ENCODE peak calls at places on chromosomes 13 and 19, in four cellular contexts. R is stimulated activated CD8-positive, alpha-beta memory T cell treated with anti-CD3 and anti-CD28 coated beads, Interleukin-2, amount 100 ng/mL, for 1 hour; L is effector CD4-positive, alpha-beta T cell; S is GM23338. N is an unnamed sample.

GRCh38 chr19:18895828-18896341 is at the start of gene CERS1:
- DNase-seq in S (peak), R (no peak), L (no peak), N (peak)

GRCh38 chr19:38974599-38975213 is 836 bp downstream of the FBXO17 start:
- DNase-seq in S (no peak), L (no peak), R (no peak), N (no peak)

GRCh38 chr13:47803131-47803530 is 197.9 kb downstream of the SUCLA2 start:
- DNase-seq in R (no peak), S (no peak), L (no peak), N (no peak)

GRCh38 chr19:53772943-53773342 is 51.2 kb downstream of the NLRP12 start:
- DNase-seq in S (peak), R (no peak), L (peak), N (peak)

GRCh38 chr13:44397766-44398223 is 24.2 kb downstream of the SERP2 start:
- DNase-seq in R (no peak), L (no peak), S (no peak), N (no peak)

GRCh38 chr13:24605923-24606372 is 74.3 kb upstream of the ATP12A start:
- DNase-seq in R (no peak), S (peak), L (no peak), N (no peak)

GRCh38 chr19:38173324-38174041 is 50.5 kb downstream of the DPF1 start:
- DNase-seq in L (no peak), S (no peak), R (no peak), N (no peak)

GRCh38 chr13:46515793-46516192 is 37.2 kb upstream of the LRCH1 start:
- DNase-seq in S (no peak), L (no peak), R (no peak), N (no peak)

GRCh38 chr13:65789815-65790214 is 1440.3 kb downstream of the PCDH9 start:
- DNase-seq in S (no peak), R (no peak), L (no peak), N (no peak)

GRCh38 chr13:49711218-49711863 is 20.1 kb upstream of the EBPL start:
- DNase-seq in L (no peak), S (no peak), R (no peak), N (no peak)

GRCh38 chr13:42615691-42616090 is 41.7 kb downstream of the TNFSF11 start:
- DNase-seq in S (no peak), R (no peak), L (no peak), N (no peak)

GRCh38 chr13:43127827-43128226 is 104.4 kb downstream of the DNAJC15 start:
- DNase-seq in R (no peak), S (no peak), L (no peak), N (no peak)

GRCh38 chr19:10872551-10873107 is 1.3 kb downstream of the CARM1 start:
- DNase-seq in L (no peak), S (no peak), R (no peak), N (no peak)

GRCh38 chr13:106623799-106624198 is 55.9 kb upstream of the ARGLU1 start:
- DNase-seq in R (no peak), L (no peak), S (no peak), N (no peak)

GRCh38 chr13:50437252-50437651 is 406.2 kb downstream of the DLEU7 start:
- DNase-seq in R (no peak), S (no peak), L (no peak), N (no peak)

GRCh38 chr13:73708393-73708985 is 425.7 kb downstream of the KLF12 start:
- DNase-seq in S (peak), L (peak), R (peak), N (peak)

GRCh38 chr13:36888645-36889044 is 31.4 kb downstream of the SMAD9 start:
- DNase-seq in R (no peak), L (no peak), S (no peak), N (no peak)

GRCh38 chr13:37241786-37242185 is 136.3 kb upstream of the CSNK1A1L start:
- DNase-seq in R (no peak), S (no peak), L (no peak), N (no peak)

GRCh38 chr13:61406275-61406674 is 9.4 kb downstream of the PCDH20 start:
- DNase-seq in L (no peak), R (no peak), S (no peak), N (no peak)